ENCODE peak calls at places on chromosomes 7 and 10, in five cellular contexts. Z is cardiac muscle cell, B is fibroblast of lung, D is neural progenitor cell, G is PC-9. V is an unnamed sample. For H3K27me3, the result is how much of the 10 kb centered on the place peaks cover.

GRCh38 chr7:17131060-17131345 is 167.4 kb upstream of the AHR start:
- DNase-seq in G (no peak), B (peak), D (peak), Z (peak), V (no peak)

GRCh38 chr10:70903262-70903921 is 15.0 kb upstream of the PCBD1 start:
- DNase-seq in Z (peak), D (peak), G (peak), B (peak), V (no peak)

GRCh38 chr7:143372070-143372469 is 9.1 kb upstream of the ZYX start:
- DNase-seq in B (peak), Z (peak), D (no peak), G (peak), V (no peak)

GRCh38 chr10:102231357-102232318 is 5.5 kb downstream of the ELOVL3 start:
- DNase-seq in G (peak), Z (peak), D (peak), B (no peak), V (no peak)

GRCh38 chr10:27747096-27747451 is 1.5 kb upstream of the MKX start:
- DNase-seq in D (peak), Z (no peak), G (no peak), B (peak), V (no peak)

GRCh38 chr10:63105811-63106755 is 27.0 kb upstream of the NRBF2 start:
- DNase-seq in Z (peak), B (peak), D (peak), G (no peak), V (no peak)

GRCh38 chr7:99290980-99291607 is 18.5 kb downstream of the MYH16 start:
- DNase-seq in B (peak), D (no peak), G (no peak), Z (peak), V (no peak)

GRCh38 chr7:41146423-41146822 is 556.5 kb downstream of the INHBA start:
- DNase-seq in G (no peak), D (no peak), Z (no peak), B (no peak), V (no peak)

GRCh38 chr7:111711426-111712065 is 149.3 kb upstream of the IMMP2L start:
- DNase-seq in B (peak), D (no peak), G (no peak), Z (no peak), V (peak)

DNA sequence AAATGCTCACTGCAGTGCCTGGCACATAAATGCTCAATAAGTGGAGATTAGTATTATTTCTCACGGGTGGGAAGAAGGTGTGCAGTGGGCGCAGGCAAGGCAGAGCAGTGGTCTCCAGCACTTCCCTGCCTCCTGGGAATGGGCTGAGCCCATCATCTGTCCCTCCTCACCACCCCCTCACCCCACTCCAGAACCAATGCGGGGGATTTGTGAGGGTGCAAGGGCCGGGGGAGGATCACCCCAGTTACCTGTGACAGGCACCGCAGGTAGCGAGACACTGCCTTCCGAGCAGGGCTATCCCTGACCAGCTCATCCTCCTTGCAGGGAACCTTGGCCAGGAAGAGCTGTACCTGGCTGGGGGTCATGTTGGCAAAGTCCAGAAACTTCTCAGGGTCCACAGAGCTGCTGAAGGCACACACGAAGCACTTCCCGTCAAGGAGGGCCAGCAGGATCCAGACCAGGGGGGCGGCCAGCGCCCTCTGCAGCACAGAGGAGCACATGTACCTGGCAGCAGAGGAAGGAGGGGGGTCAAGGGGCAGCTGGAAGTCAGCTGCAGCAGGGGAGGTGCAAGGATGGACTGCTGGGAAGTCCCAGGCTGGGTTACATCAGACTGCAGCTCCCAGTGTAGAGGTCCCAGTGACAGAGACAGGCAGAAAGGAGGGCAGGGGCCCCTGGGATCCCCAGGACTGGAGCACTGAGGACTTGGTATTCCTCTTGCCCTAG is 2.8 kb downstream of the CALHM3 start:
- DNase-seq in G (peak), D (peak), B (peak), Z (peak), V (no peak)
- TF ChIP-seq CTCF in G (no peak), D (peak), B (peak), Z (peak), V (peak)

DNA sequence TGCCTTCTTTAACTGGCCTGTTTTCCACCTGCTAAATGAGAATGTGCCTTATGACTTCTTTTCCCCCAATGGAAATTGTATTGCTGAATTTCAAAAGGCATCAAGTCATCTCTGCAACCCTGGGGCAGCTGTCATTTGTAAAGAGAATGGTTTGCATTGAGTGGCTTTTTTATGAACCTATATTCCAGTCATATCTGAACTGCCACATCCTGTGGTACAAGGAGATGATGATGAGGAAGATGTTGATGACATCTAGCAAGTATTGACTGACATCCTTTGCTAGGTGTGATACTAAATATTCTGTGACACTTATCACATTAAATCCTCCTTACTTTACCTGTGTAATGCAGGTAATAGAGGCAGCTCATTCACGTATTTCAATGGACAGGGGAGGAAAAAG is 88.3 kb upstream of the KIAA1217 start:
- DNase-seq in Z (no peak), G (no peak), D (no peak), B (no peak), V (no peak)
- H3K4me3 ChIP-seq in Z (no peak), G (no peak), D (no peak), B (no peak), V (no peak)

DNA sequence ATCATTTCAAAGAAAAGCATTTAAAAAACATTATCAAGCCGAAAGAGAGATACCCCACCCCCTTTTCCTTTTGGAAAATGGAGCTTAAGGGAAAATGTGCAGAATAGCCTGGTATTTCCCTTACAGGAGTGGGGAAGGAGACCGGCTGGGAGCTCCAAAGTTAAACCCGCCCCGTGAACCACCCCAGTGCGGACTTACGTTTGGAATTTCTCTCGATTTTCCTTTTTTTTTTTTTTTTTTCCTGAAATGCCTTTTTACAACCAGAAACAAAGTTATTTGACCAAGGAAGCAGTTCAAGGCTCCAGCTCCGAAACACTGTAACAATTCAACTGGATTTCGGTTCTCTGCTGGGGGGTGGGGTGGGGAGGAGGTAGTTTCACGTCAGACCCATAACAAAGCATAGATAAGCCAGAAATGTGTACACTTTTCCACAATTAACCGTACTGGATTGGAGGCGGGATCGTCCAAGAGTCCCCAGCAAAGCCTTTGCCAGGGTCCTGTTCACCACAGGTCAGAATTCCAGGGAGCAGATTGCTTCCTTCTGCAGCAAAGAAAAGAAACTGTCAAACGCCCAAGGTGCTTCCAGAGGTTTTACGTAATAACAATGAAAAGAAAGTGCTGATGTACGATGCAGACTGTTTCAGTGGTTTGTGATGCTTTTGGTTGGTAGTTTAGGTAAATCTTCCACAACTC is 6.7 kb downstream of the SKIDA1 start:
- DNase-seq in Z (peak), G (no peak), D (peak), B (no peak), V (no peak)
- H3K27me3 ChIP-seq in Z (under half), G (under half), D (under half), B (under half), V (under half)

DNA sequence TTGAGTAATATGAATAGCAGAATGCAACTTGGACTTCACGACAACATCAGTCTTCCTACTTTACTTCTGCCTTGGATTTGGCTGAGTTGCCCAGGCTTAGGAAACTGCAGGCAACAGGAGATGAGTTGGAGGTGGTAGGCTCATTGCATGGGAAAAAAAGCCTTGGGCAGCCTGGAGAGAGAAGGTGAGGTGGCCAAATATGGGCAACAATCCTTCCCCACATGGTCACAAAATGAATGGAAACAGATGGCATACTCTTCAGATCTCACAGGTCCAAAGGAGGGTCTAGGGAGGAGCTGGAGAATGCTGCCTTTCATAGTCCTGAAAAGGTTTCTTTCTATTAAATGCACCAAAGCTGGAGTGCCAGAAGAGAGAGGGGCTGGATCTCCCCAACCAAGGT is 128.6 kb upstream of the AOAH start:
- DNase-seq in G (no peak), Z (no peak), B (no peak), D (no peak), V (no peak)
- TF ChIP-seq CTCF in G (no peak), Z (no peak), B (no peak), D (no peak), V (no peak)

GRCh38 chr10:98016781-98017475 is 13.5 kb downstream of the CRTAC1 start:
- DNase-seq in G (no peak), D (no peak), Z (no peak), B (no peak), V (no peak)
- H3K4me3 ChIP-seq in G (no peak), D (no peak), Z (no peak), B (no peak), V (no peak)

DNA sequence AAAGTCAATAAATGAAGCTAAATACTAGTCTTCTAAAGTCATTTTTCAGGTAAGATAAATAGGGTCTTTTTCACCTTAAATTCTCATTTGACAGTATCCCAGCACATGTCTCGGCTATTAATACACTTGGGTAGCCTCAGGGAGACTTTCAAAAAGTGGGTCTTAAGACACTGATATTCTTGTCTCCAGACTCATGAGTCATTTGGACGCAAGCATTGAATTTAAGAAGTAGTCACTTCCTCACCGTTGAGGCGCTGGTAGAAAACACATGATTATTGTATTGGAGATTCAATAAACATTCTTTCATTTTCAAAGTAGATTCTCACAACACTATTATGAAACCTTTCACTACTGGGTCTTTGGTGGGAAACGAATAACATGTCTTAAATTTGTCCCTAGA is 108.9 kb upstream of the SP8 start:
- DNase-seq in D (no peak), B (no peak), G (no peak), Z (no peak), V (no peak)
- H3K27me3 ChIP-seq in D (under half), B (under half), G (under half), Z (under half), V (under half)

DNA sequence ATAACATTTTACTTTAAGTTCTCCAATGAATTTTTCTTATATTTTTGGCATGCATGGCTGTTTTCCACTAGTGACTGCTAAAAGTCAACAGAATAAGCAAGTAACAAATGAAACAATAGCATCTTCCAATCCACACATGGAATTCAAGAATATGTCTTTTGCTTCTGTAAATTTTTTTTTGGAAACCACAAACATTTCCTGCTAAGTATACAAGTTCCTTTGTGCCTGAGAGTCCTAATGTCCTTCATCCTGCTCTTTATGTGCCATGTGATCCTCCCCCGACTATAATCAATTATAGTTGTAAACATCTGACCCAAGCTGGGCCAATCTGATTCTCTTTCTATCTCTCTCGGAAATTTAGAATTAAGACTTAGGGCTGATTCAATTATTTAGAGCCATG is 61.2 kb downstream of the PPP1R3C start:
- DNase-seq in G (no peak), D (no peak), B (no peak), Z (peak), V (no peak)
- TF ChIP-seq CTCF in G (no peak), D (no peak), B (no peak), Z (no peak), V (no peak)

GRCh38 chr7:144410441-144410840 is 6.9 kb upstream of the NOBOX start:
- DNase-seq in B (no peak), Z (no peak), G (no peak), D (no peak), V (no peak)

GRCh38 chr7:144403649-144404061 is at the start of gene NOBOX:
- DNase-seq in G (no peak), B (no peak), D (no peak), Z (no peak), V (no peak)

GRCh38 chr7:144408116-144408515 is 4.6 kb upstream of the NOBOX start:
- DNase-seq in D (no peak), B (peak), Z (no peak), G (no peak), V (no peak)

GRCh38 chr7:144404911-144405310 is 1.4 kb upstream of the NOBOX start:
- DNase-seq in Z (no peak), G (no peak), B (peak), D (no peak), V (no peak)

GRCh38 chr7:144407266-144407931 is 3.9 kb upstream of the NOBOX start:
- DNase-seq in Z (no peak), G (peak), D (no peak), B (no peak), V (no peak)
- H3K4me3 ChIP-seq in Z (no peak), G (no peak), D (no peak), B (no peak), V (no peak)

DNA sequence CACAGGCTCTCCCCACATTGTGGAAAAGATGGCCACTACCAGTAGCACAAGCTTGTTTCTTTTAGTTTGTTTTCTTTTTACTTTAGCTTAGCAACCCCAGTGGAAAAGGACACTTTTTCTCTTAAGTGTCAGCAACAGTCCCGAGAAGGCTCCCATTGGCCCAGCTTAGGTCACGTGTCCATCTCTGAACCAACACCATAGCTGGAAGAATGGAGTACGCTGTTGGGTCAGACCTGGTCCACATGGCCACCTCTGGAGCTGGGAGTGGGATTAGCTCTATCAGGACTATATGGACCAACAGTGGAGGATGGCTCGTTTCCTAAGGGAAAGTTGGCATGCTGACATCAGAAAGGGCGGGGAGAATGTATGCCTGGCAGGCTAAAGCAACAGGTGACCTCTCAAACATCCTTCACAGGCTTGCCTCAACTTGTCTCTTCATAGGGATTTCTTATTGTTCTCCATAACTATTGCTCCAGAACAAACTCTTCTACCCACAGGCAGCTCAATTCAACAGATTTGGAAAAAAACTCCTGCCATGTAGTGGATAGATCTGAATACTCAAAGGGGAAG is 27.6 kb upstream of the NEUROG3 start:
- DNase-seq in Z (no peak), D (no peak), G (no peak), B (no peak), V (no peak)
- H3K27me3 ChIP-seq in Z (under half), D (under half), G (under half), B (under half), V (under half)